ENCODE peak calls at places on chromosomes 6 and 20, in eight cellular contexts. U is Calu3, M is AG04450, Q is PC-9, Z is dorsolateral prefrontal cortex, W is HL-60, G is esophagus muscularis mucosa, A is coronary artery. C is an unnamed sample.

GRCh38 chr6:105045546-105045945 is 88.6 kb downstream of the LIN28B start:
- DNase-seq in Z (no peak), U (no peak), G (no peak), A (no peak), M (no peak), W (no peak), Q (no peak), C (no peak)

GRCh38 chr6:10259676-10260075 is 155.2 kb downstream of the TFAP2A start:
- DNase-seq in W (no peak), U (no peak), M (no peak), G (no peak), A (no peak), Z (no peak), Q (no peak), C (no peak)

GRCh38 chr6:141347075-141347474 is 785.6 kb upstream of the GJE1 start:
- DNase-seq in Q (no peak), G (no peak), Z (no peak), W (no peak), A (no peak), U (no peak), M (no peak), C (no peak)

GRCh38 chr6:97866616-97867015 is 583.6 kb upstream of the MMS22L start:
- DNase-seq in Q (no peak), U (no peak), W (no peak), M (no peak), G (no peak), Z (no peak), A (no peak), C (no peak)

GRCh38 chr20:37291724-37292126 is 2.3 kb downstream of the MANBAL start:
- DNase-seq in A (no peak), M (no peak), W (no peak), Z (no peak), Q (no peak), G (no peak), U (no peak), C (no peak)

GRCh38 chr6:130681028-130681427 is 146.2 kb upstream of the SMLR1 start:
- DNase-seq in Q (no peak), M (no peak), U (no peak), G (no peak), A (no peak), W (no peak), Z (no peak), C (no peak)

GRCh38 chr6:152496731-152497130 is 140.4 kb downstream of the SYNE1 start:
- DNase-seq in Q (no peak), U (no peak), G (no peak), W (no peak), M (no peak), Z (no peak), A (no peak), C (no peak)

GRCh38 chr6:161744211-161745067 is 470.6 kb upstream of the AGPAT4 start:
- DNase-seq in W (no peak), G (no peak), Q (no peak), U (no peak), M (no peak), A (no peak), Z (no peak), C (no peak)

GRCh38 chr6:169626169-169626833 is 75.5 kb downstream of the WDR27 start:
- DNase-seq in Q (no peak), A (no peak), Z (no peak), W (no peak), U (no peak), G (no peak), M (no peak), C (peak; percentile 82)

GRCh38 chr6:74853991-74854390 is 351.9 kb downstream of the COL12A1 start:
- DNase-seq in G (no peak), Z (no peak), M (no peak), U (no peak), Q (no peak), W (no peak), A (no peak), C (no peak)

GRCh38 chr6:7087066-7087465 is 20.7 kb upstream of the RREB1 start:
- DNase-seq in M (no peak), W (peak; percentile 29), G (no peak), U (no peak), Z (no peak), Q (no peak), A (no peak), C (peak; percentile 46)

GRCh38 chr20:47336013-47336754 is 20.3 kb downstream of the ZMYND8 start:
- DNase-seq in Q (no peak), A (peak; percentile 87), Z (peak; percentile 71), G (no peak), U (no peak), M (no peak), W (no peak), C (no peak)

GRCh38 chr6:90490030-90490429 is 96.8 kb downstream of the MAP3K7 start:
- DNase-seq in W (no peak), A (no peak), G (no peak), Z (no peak), M (no peak), U (no peak), Q (no peak), C (no peak)

GRCh38 chr6:135162678-135163439 is 18.2 kb upstream of the MYB start:
- DNase-seq in Z (no peak), M (no peak), A (no peak), W (peak; percentile 37), Q (peak; percentile 21), G (no peak), U (peak; percentile 42), C (no peak)

GRCh38 chr6:52504778-52505127 is 72.1 kb downstream of the TRAM2 start:
- DNase-seq in M (no peak), U (no peak), G (no peak), Q (no peak), A (no peak), W (no peak), Z (no peak), C (no peak)

GRCh38 chr6:52502306-52503029 is 74.4 kb downstream of the TRAM2 start:
- DNase-seq in G (no peak), A (no peak), Q (no peak), Z (no peak), U (no peak), W (no peak), M (no peak), C (no peak)

GRCh38 chr6:52503853-52504777 is 72.7 kb downstream of the TRAM2 start:
- DNase-seq in U (peak; percentile 99), W (no peak), A (peak; percentile 96), Z (no peak), M (no peak), Q (peak; percentile 99), G (no peak), C (peak; percentile 96)

GRCh38 chr6:52505726-52506501 is 70.9 kb downstream of the TRAM2 start:
- DNase-seq in Z (no peak), W (peak; percentile 15), A (peak; percentile 71), G (no peak), Q (no peak), U (no peak), M (no peak), C (no peak)

GRCh38 chr6:52503344-52503747 is 73.5 kb downstream of the TRAM2 start:
- DNase-seq in A (no peak), G (no peak), U (peak; percentile 32), Q (no peak), M (no peak), W (no peak), Z (no peak), C (no peak)
- TF ChIP-seq CTCF in A (no peak), G (no peak), U (peak; percentile 32), Q (no peak), M (peak; percentile 10), W (no peak), Z (no peak), C (peak; percentile 28)

DNA sequence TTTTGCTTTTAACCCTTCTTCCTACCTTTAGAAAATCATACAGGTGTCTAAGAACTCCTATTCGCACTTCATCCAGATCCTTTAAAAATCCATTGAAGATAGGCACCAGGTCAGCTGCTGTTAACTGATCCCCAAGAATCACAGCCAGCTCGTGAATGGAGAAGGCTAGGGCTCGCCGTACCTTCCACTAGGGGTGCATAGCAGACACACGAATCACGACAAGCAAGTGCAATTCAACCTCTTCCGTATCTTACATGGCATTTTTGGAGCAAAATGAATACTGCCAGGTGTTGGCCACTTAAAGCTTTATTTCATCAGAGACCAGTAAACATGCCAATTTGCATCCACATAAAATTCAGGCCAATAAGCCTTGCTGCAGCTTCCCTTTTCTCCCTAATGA is 10.8 kb upstream of the ANKRD60 start:
- DNase-seq in Q (no peak), W (no peak), G (no peak), A (no peak), M (no peak), U (no peak), Z (no peak), C (no peak)
- TF ChIP-seq CTCF in Q (no peak), W (no peak), G (no peak), A (no peak), M (no peak), U (no peak), Z (no peak), C (no peak)

DNA sequence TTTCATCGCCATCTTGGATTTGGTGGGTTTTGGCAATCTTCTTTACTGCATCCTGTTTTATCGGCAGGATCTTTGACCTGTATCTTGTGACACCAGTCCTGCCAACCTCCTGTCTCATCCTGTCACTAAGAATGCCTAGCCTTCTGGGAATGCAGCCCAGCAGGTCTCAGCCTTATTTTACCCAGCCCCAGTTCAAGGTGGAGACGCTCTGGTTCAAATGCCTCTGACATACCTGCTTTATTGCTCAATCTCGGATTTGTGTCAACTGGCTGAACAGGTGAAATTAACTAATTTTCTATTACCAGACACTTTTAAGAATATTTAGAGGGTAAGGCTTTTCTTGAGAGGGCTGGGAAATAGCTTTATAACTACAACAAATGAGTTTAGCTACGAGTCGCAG is 102.5 kb downstream of the SASH1 start:
- DNase-seq in Q (peak; percentile 67), A (no peak), W (no peak), G (no peak), M (no peak), U (no peak), Z (no peak), C (no peak)
- TF ChIP-seq CTCF in Q (no peak), A (no peak), W (no peak), G (no peak), M (no peak), U (no peak), Z (no peak), C (no peak)

DNA sequence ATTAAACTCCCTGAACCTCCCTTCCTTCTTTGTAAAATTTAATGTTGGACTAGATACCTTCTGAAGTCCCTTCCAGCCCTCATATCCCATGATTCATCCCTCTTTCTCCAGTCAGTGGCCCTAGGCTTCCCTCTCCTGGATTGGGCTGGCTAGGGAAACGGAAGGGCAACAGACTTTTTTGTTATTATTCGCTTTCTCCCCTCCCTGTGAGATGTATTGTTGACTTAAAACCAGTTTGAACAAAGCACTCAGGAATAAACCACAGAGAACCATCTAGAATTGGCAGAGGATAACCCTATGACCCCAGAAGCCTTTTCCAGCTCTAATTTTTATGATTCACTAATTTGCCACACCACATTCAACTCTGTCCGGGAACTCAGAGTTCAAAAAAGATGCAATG is 239.7 kb upstream of the SUPT3H start:
- DNase-seq in W (no peak), Q (no peak), M (no peak), A (no peak), Z (no peak), U (no peak), G (peak; percentile 19), C (no peak)
- TF ChIP-seq CTCF in W (no peak), Q (no peak), M (no peak), A (no peak), Z (no peak), U (no peak), G (no peak), C (no peak)